ENCODE peak calls at places on chromosomes 11 and 22, in nine cellular contexts. One of them, this sample, is unnamed.
A peak's percentile ranks its signal among the peaks of the same experiment; 100 is the strongest.

GRCh38 chr11:111730031-111730430 is 36.2 kb downstream of the PPP2R1B start:
- DNase-seq in fibroblast of the aortic adventitia: peak; percentile 22
- DNase-seq in fibroblast of pulmonary artery: no peak
- DNase-seq in tibial nerve: no peak
- DNase-seq in uterus: no peak
- DNase-seq in cardiac fibroblast: no peak
- DNase-seq in nephron progenitor cell: no peak
- DNase-seq in left ventricle myocardium inferior: no peak
- DNase-seq in right atrium auricular region: no peak
- DNase-seq in this sample: no peak

GRCh38 chr11:119763071-119763715 is 34.2 kb upstream of the NECTIN1 start:
- DNase-seq in tibial nerve: peak; percentile 39
- DNase-seq in fibroblast of the aortic adventitia: no peak
- DNase-seq in right atrium auricular region: no peak
- DNase-seq in cardiac fibroblast: no peak
- DNase-seq in uterus: no peak
- DNase-seq in nephron progenitor cell: no peak
- DNase-seq in left ventricle myocardium inferior: no peak
- DNase-seq in fibroblast of pulmonary artery: no peak
- DNase-seq in this sample: no peak

GRCh38 chr11:101188173-101188572 is 58.6 kb upstream of the PGR start:
- DNase-seq in cardiac fibroblast: no peak
- DNase-seq in nephron progenitor cell: no peak
- DNase-seq in fibroblast of pulmonary artery: peak; percentile 17
- DNase-seq in fibroblast of the aortic adventitia: no peak
- DNase-seq in uterus: no peak
- DNase-seq in tibial nerve: no peak
- DNase-seq in right atrium auricular region: no peak
- DNase-seq in left ventricle myocardium inferior: no peak
- DNase-seq in this sample: no peak

GRCh38 chr11:43377380-43377779 is 18.7 kb downstream of the TTC17 start:
- DNase-seq in fibroblast of the aortic adventitia: no peak
- DNase-seq in cardiac fibroblast: no peak
- DNase-seq in fibroblast of pulmonary artery: no peak
- DNase-seq in nephron progenitor cell: no peak
- DNase-seq in tibial nerve: no peak
- DNase-seq in left ventricle myocardium inferior: no peak
- DNase-seq in uterus: no peak
- DNase-seq in right atrium auricular region: no peak
- DNase-seq in this sample: no peak

GRCh38 chr22:50268655-50269113 is 1.5 kb downstream of the MAPK11 start:
- DNase-seq in uterus: peak; percentile 52
- DNase-seq in right atrium auricular region: no peak
- DNase-seq in left ventricle myocardium inferior: no peak
- DNase-seq in nephron progenitor cell: no peak
- DNase-seq in fibroblast of pulmonary artery: peak; percentile 24
- DNase-seq in tibial nerve: no peak
- DNase-seq in cardiac fibroblast: no peak
- DNase-seq in fibroblast of the aortic adventitia: no peak
- DNase-seq in this sample: no peak

GRCh38 chr11:100683107-100683506 is 4.0 kb upstream of the ARHGAP42 start:
- DNase-seq in nephron progenitor cell: no peak
- DNase-seq in cardiac fibroblast: no peak
- DNase-seq in right atrium auricular region: no peak
- DNase-seq in left ventricle myocardium inferior: no peak
- DNase-seq in fibroblast of the aortic adventitia: no peak
- DNase-seq in uterus: no peak
- DNase-seq in tibial nerve: no peak
- DNase-seq in fibroblast of pulmonary artery: no peak
- DNase-seq in this sample: no peak

GRCh38 chr11:94325681-94326080 is 21.3 kb downstream of the IZUMO1R start:
- DNase-seq in fibroblast of the aortic adventitia: peak; percentile 15
- DNase-seq in tibial nerve: no peak
- DNase-seq in uterus: no peak
- DNase-seq in cardiac fibroblast: peak; percentile 59
- DNase-seq in left ventricle myocardium inferior: no peak
- DNase-seq in fibroblast of pulmonary artery: peak; percentile 38
- DNase-seq in nephron progenitor cell: peak; percentile 49
- DNase-seq in right atrium auricular region: no peak
- DNase-seq in this sample: peak; percentile 41

GRCh38 chr22:49648053-49648452 is 179.6 kb downstream of the BRD1 start:
- DNase-seq in right atrium auricular region: no peak
- DNase-seq in fibroblast of the aortic adventitia: no peak
- DNase-seq in cardiac fibroblast: no peak
- DNase-seq in fibroblast of pulmonary artery: no peak
- DNase-seq in left ventricle myocardium inferior: no peak
- DNase-seq in uterus: no peak
- DNase-seq in nephron progenitor cell: no peak
- DNase-seq in tibial nerve: no peak
- DNase-seq in this sample: no peak

GRCh38 chr11:129590030-129590752 is 214.5 kb downstream of the BARX2 start:
- DNase-seq in tibial nerve: no peak
- DNase-seq in fibroblast of pulmonary artery: no peak
- DNase-seq in fibroblast of the aortic adventitia: no peak
- DNase-seq in cardiac fibroblast: no peak
- DNase-seq in uterus: no peak
- DNase-seq in left ventricle myocardium inferior: no peak
- DNase-seq in right atrium auricular region: peak; percentile 40
- DNase-seq in nephron progenitor cell: no peak
- DNase-seq in this sample: no peak

GRCh38 chr22:49960967-49961600 is 512 bp downstream of the PIM3 start:
- DNase-seq in right atrium auricular region: no peak
- DNase-seq in fibroblast of pulmonary artery: peak; percentile 49
- DNase-seq in nephron progenitor cell: peak; percentile 60
- DNase-seq in cardiac fibroblast: peak; percentile 31
- DNase-seq in left ventricle myocardium inferior: peak; percentile 48
- DNase-seq in fibroblast of the aortic adventitia: no peak
- DNase-seq in uterus: peak; percentile 41
- DNase-seq in tibial nerve: no peak
- DNase-seq in this sample: no peak

GRCh38 chr11:57513911-57514537 is 1.5 kb downstream of the SLC43A1 start:
- DNase-seq in cardiac fibroblast: peak; percentile 33
- DNase-seq in uterus: peak; percentile 40
- DNase-seq in left ventricle myocardium inferior: peak; percentile 42
- DNase-seq in fibroblast of the aortic adventitia: peak; percentile 27
- DNase-seq in right atrium auricular region: peak; percentile 72
- DNase-seq in fibroblast of pulmonary artery: peak; percentile 41
- DNase-seq in tibial nerve: peak; percentile 20
- DNase-seq in nephron progenitor cell: peak; percentile 53
- DNase-seq in this sample: no peak

GRCh38 chr11:70713988-70714665 is 315.8 kb downstream of the CTTN start:
- DNase-seq in left ventricle myocardium inferior: no peak
- DNase-seq in nephron progenitor cell: no peak
- DNase-seq in tibial nerve: no peak
- DNase-seq in cardiac fibroblast: no peak
- DNase-seq in fibroblast of pulmonary artery: no peak
- DNase-seq in uterus: no peak
- DNase-seq in right atrium auricular region: no peak
- DNase-seq in fibroblast of the aortic adventitia: no peak
- DNase-seq in this sample: no peak

GRCh38 chr22:41369089-41369745 is 12.5 kb upstream of the TEF start:
- DNase-seq in fibroblast of the aortic adventitia: no peak
- DNase-seq in nephron progenitor cell: no peak
- DNase-seq in tibial nerve: no peak
- DNase-seq in cardiac fibroblast: no peak
- DNase-seq in left ventricle myocardium inferior: no peak
- DNase-seq in uterus: no peak
- DNase-seq in fibroblast of pulmonary artery: no peak
- DNase-seq in right atrium auricular region: no peak
- DNase-seq in this sample: no peak

GRCh38 chr11:45238724-45239123 is 47.4 kb downstream of the SYT13 start:
- DNase-seq in right atrium auricular region: no peak
- DNase-seq in left ventricle myocardium inferior: no peak
- DNase-seq in cardiac fibroblast: peak; percentile 92
- DNase-seq in tibial nerve: no peak
- DNase-seq in fibroblast of the aortic adventitia: peak; percentile 63
- DNase-seq in uterus: no peak
- DNase-seq in fibroblast of pulmonary artery: peak; percentile 86
- DNase-seq in nephron progenitor cell: no peak
- DNase-seq in this sample: peak; percentile 60

GRCh38 chr11:19380375-19380774 is 139.6 kb upstream of the E2F8 start:
- DNase-seq in right atrium auricular region: peak; percentile 69
- DNase-seq in cardiac fibroblast: peak; percentile 98
- DNase-seq in nephron progenitor cell: no peak
- DNase-seq in tibial nerve: no peak
- DNase-seq in uterus: no peak
- DNase-seq in fibroblast of pulmonary artery: peak; percentile 94
- DNase-seq in fibroblast of the aortic adventitia: peak; percentile 85
- DNase-seq in left ventricle myocardium inferior: no peak
- DNase-seq in this sample: peak; percentile 89

GRCh38 chr11:46357483-46357936 is 10.2 kb downstream of the DGKZ start:
- DNase-seq in right atrium auricular region: no peak
- DNase-seq in tibial nerve: no peak
- DNase-seq in fibroblast of pulmonary artery: no peak
- DNase-seq in nephron progenitor cell: no peak
- DNase-seq in cardiac fibroblast: no peak
- DNase-seq in fibroblast of the aortic adventitia: no peak
- DNase-seq in left ventricle myocardium inferior: no peak
- DNase-seq in uterus: no peak
- DNase-seq in this sample: no peak

GRCh38 chr11:62664405-62665074 is 470 bp downstream of the C11orf98 start:
- DNase-seq in tibial nerve: no peak
- DNase-seq in fibroblast of pulmonary artery: peak; percentile 48
- DNase-seq in nephron progenitor cell: peak; percentile 72
- DNase-seq in cardiac fibroblast: peak; percentile 57
- DNase-seq in fibroblast of the aortic adventitia: peak; percentile 49
- DNase-seq in right atrium auricular region: no peak
- DNase-seq in left ventricle myocardium inferior: peak; percentile 20
- DNase-seq in uterus: no peak
- DNase-seq in this sample: no peak

GRCh38 chr11:798093-798713 is at the start of gene SLC25A22:
- DNase-seq in tibial nerve: peak; percentile 60
- DNase-seq in right atrium auricular region: no peak
- DNase-seq in fibroblast of the aortic adventitia: peak; percentile 58
- DNase-seq in uterus: peak; percentile 81
- DNase-seq in nephron progenitor cell: peak; percentile 94
- DNase-seq in fibroblast of pulmonary artery: peak; percentile 74
- DNase-seq in cardiac fibroblast: peak; percentile 67
- DNase-seq in left ventricle myocardium inferior: peak; percentile 81
- DNase-seq in this sample: peak; percentile 63
- TF ChIP-seq CTCF in tibial nerve: peak; percentile 92
- TF ChIP-seq CTCF in right atrium auricular region: peak; percentile 95
- TF ChIP-seq CTCF in fibroblast of the aortic adventitia: peak; percentile 67
- TF ChIP-seq CTCF in uterus: peak; percentile 96
- TF ChIP-seq CTCF in nephron progenitor cell: peak; percentile 60
- TF ChIP-seq CTCF in fibroblast of pulmonary artery: peak; percentile 22
- TF ChIP-seq CTCF in cardiac fibroblast: peak; percentile 38
- TF ChIP-seq CTCF in left ventricle myocardium inferior: peak; percentile 91
- TF ChIP-seq CTCF in this sample: peak; percentile 85

DNA sequence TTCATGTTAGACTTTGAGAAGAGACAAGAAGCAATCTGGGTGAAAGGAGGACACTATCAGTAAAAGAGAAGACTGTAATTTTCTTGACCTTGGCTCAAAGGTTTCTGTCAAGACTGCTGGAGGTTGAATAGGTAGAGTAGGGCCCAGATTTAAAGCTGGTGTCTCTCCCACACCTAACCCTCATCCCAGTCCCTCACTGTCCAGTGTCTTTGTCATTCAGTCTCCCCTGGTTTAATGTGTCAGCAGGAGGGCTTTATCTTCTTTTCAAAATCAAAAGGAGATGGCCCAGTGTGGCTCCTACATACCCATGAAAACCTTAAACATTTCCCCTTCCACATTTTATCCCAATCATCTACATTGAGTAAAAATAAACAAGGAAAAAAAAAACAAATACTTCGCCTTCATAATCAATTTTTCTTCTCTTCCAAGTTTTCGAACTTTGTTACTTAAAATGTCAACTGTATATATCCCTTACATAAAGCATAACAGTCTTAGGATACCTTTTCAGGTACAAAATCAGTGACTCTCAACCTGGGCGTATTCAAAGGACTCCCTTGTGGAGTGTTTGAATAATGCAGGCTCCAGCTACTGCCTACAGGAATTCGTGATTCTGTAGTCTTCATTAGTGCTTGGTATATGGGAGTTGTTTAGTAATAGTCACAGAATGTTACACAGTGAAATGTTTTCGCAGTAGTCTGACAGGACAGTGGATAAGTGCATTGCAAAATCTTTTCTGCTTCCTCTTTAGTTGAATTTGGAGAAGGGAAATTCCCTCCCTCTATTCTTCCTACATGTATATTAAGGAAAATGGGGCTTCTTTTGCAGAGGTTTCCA is 87.2 kb downstream of the FAT3 start:
- DNase-seq in fibroblast of the aortic adventitia: no peak
- DNase-seq in fibroblast of pulmonary artery: peak; percentile 52
- DNase-seq in cardiac fibroblast: peak; percentile 69
- DNase-seq in nephron progenitor cell: no peak
- DNase-seq in left ventricle myocardium inferior: no peak
- DNase-seq in uterus: no peak
- DNase-seq in right atrium auricular region: no peak
- DNase-seq in tibial nerve: no peak
- DNase-seq in this sample: peak; percentile 27
- TF ChIP-seq CTCF in fibroblast of the aortic adventitia: no peak
- TF ChIP-seq CTCF in fibroblast of pulmonary artery: no peak
- TF ChIP-seq CTCF in cardiac fibroblast: peak; percentile 29
- TF ChIP-seq CTCF in nephron progenitor cell: no peak
- TF ChIP-seq CTCF in left ventricle myocardium inferior: no peak
- TF ChIP-seq CTCF in uterus: no peak
- TF ChIP-seq CTCF in right atrium auricular region: no peak
- TF ChIP-seq CTCF in tibial nerve: no peak
- TF ChIP-seq CTCF in this sample: peak; percentile 50

GRCh38 chr11:120928506-120929062 is 95.3 kb upstream of the TBCEL start:
- DNase-seq in fibroblast of the aortic adventitia: no peak
- DNase-seq in fibroblast of pulmonary artery: no peak
- DNase-seq in uterus: no peak
- DNase-seq in tibial nerve: no peak
- DNase-seq in right atrium auricular region: no peak
- DNase-seq in left ventricle myocardium inferior: no peak
- DNase-seq in cardiac fibroblast: no peak
- DNase-seq in nephron progenitor cell: no peak
- DNase-seq in this sample: no peak
- TF ChIP-seq CTCF in fibroblast of the aortic adventitia: peak; percentile 11
- TF ChIP-seq CTCF in fibroblast of pulmonary artery: no peak
- TF ChIP-seq CTCF in uterus: no peak
- TF ChIP-seq CTCF in tibial nerve: no peak
- TF ChIP-seq CTCF in right atrium auricular region: no peak
- TF ChIP-seq CTCF in left ventricle myocardium inferior: no peak
- TF ChIP-seq CTCF in cardiac fibroblast: no peak
- TF ChIP-seq CTCF in nephron progenitor cell: no peak
- TF ChIP-seq CTCF in this sample: no peak

GRCh38 chr11:128553662-128554392 is 33.5 kb downstream of the ETS1 start:
- DNase-seq in tibial nerve: no peak
- DNase-seq in left ventricle myocardium inferior: no peak
- DNase-seq in uterus: no peak
- DNase-seq in fibroblast of pulmonary artery: peak; percentile 82
- DNase-seq in cardiac fibroblast: peak; percentile 44
- DNase-seq in right atrium auricular region: no peak
- DNase-seq in fibroblast of the aortic adventitia: peak; percentile 58
- DNase-seq in nephron progenitor cell: no peak
- DNase-seq in this sample: peak; percentile 20
- TF ChIP-seq CTCF in tibial nerve: peak; percentile 34
- TF ChIP-seq CTCF in left ventricle myocardium inferior: peak; percentile 55
- TF ChIP-seq CTCF in uterus: peak; percentile 28
- TF ChIP-seq CTCF in fibroblast of pulmonary artery: peak; percentile 39
- TF ChIP-seq CTCF in cardiac fibroblast: peak; percentile 18
- TF ChIP-seq CTCF in right atrium auricular region: no peak
- TF ChIP-seq CTCF in fibroblast of the aortic adventitia: peak; percentile 21
- TF ChIP-seq CTCF in nephron progenitor cell: no peak
- TF ChIP-seq CTCF in this sample: peak; percentile 61

This sample was measured in HFFc6.